ENCODE peak calls at places on chromosomes 16 and 17, in four cellular contexts. O is HFF-Myc, F is fibroblast of lung, S is tibial artery. I is an unnamed sample.

GRCh38 chr17:74960739-74961342 is 11.7 kb downstream of the HID1 start:
- DNase-seq in S (no peak), F (peak), O (no peak), I (peak)

GRCh38 chr17:63760771-63761539 is 12.4 kb downstream of the CCDC47 start:
- DNase-seq in O (no peak), S (no peak), F (no peak), I (no peak)

GRCh38 chr17:6914711-6915110 is 81.1 kb upstream of the ALOX12 start:
- DNase-seq in F (peak), O (no peak), S (no peak), I (no peak)

GRCh38 chr16:66832661-66833305 is 2.0 kb upstream of the NAE1 start:
- DNase-seq in F (peak), O (peak), S (no peak), I (no peak)

GRCh38 chr16:57993452-57993851 is 7.0 kb downstream of the ZNF319 start:
- DNase-seq in S (no peak), F (no peak), O (no peak), I (no peak)

GRCh38 chr16:27237229-27238015 is 31.1 kb downstream of the NSMCE1 start:
- DNase-seq in S (no peak), O (no peak), F (peak), I (no peak)

GRCh38 chr17:80498242-80498919 is 22.0 kb upstream of the NPTX1 start:
- DNase-seq in S (peak), F (peak), O (no peak), I (peak)

GRCh38 chr16:14493791-14494190 is 136.3 kb downstream of the PARN start:
- DNase-seq in S (no peak), O (no peak), F (no peak), I (no peak)

GRCh38 chr17:35627417-35627816 is 40.3 kb downstream of the AP2B1 start:
- DNase-seq in S (no peak), O (no peak), F (no peak), I (no peak)

GRCh38 chr17:9241371-9241712 is 220.0 kb downstream of the NTN1 start:
- DNase-seq in S (peak), O (no peak), F (peak), I (peak)

GRCh38 chr17:66415366-66416206 is 113.2 kb downstream of the PRKCA start:
- DNase-seq in S (no peak), F (no peak), O (no peak), I (no peak)

GRCh38 chr16:89266521-89267134 is 49.1 kb downstream of the ZNF778 start:
- DNase-seq in S (no peak), F (no peak), O (no peak), I (no peak)

GRCh38 chr17:50865060-50865867 is 890 bp downstream of the TOB1 start:
- DNase-seq in F (peak), O (no peak), S (peak), I (peak)

GRCh38 chr17:1470071-1470773 is 14.2 kb upstream of the CRK start:
- DNase-seq in O (no peak), S (no peak), F (no peak), I (no peak)

GRCh38 chr17:43983515-43984411 is 20.7 kb upstream of the NAGS start:
- DNase-seq in S (no peak), F (no peak), O (no peak), I (no peak)

GRCh38 chr17:21085707-21086106 is 41.1 kb upstream of the DHRS7B start:
- DNase-seq in S (no peak), F (no peak), O (no peak), I (no peak)

GRCh38 chr16:71373073-71373472 is 14.6 kb downstream of the CALB2 start:
- DNase-seq in O (no peak), F (no peak), S (no peak), I (no peak)

GRCh38 chr16:58063377-58064076 is 38.0 kb downstream of the MMP15 start:
- DNase-seq in F (no peak), O (no peak), S (no peak), I (no peak)

GRCh38 chr17:50465171-50465570 is 3.5 kb downstream of the CHAD start:
- DNase-seq in S (no peak), F (no peak), O (no peak), I (no peak)